ENCODE peak calls at places on chromosomes 3 and 15, in ten cellular contexts. D is A549, K is body of pancreas, Z is lower leg skin, H is uterus, P is Peyer's patch, C is suprapubic skin, Y is adrenal gland, R is ovary, O is upper lobe of left lung. V is an unnamed sample.

GRCh38 chr3:39433642-39434041 is 27.1 kb downstream of the RPSA start:
- DNase-seq in D (no peak), K (no peak), Z (no peak), H (no peak), P (no peak), C (no peak), Y (no peak), R (no peak), O (no peak), V (no peak)

GRCh38 chr15:40438712-40439111 is 2.0 kb upstream of the BAHD1 start:
- DNase-seq in D (no peak), K (peak; percentile 66), Z (no peak), H (no peak), P (no peak), C (no peak), Y (peak; percentile 43), R (peak; percentile 63), O (peak; percentile 64), V (no peak)

GRCh38 chr15:56741541-56741940 is 8.2 kb upstream of the ZNF280D start:
- DNase-seq in D (no peak), K (no peak), Z (no peak), H (no peak), P (no peak), C (no peak), Y (no peak), R (no peak), O (no peak), V (no peak)

GRCh38 chr3:127990461-127990860 is 61.8 kb upstream of the SEC61A1 start:
- DNase-seq in D (no peak), K (no peak), Z (no peak), H (no peak), P (no peak), C (no peak), Y (no peak), R (no peak), O (no peak), V (no peak)

GRCh38 chr15:64810499-64811326 is 14.7 kb downstream of the PIF1 start:
- DNase-seq in D (no peak), K (no peak), Z (no peak), H (no peak), P (no peak), C (no peak), Y (no peak), R (no peak), O (no peak), V (no peak)

GRCh38 chr15:63374686-63375520 is 6.7 kb downstream of the CA12 start:
- DNase-seq in D (no peak), K (no peak), Z (peak; percentile 76), H (no peak), P (no peak), C (no peak), Y (no peak), R (no peak), O (no peak), V (no peak)

GRCh38 chr3:134485620-134486576 is at the start of the genes ANAPC13 and CEP63:
- DNase-seq in D (peak; percentile 87), K (peak; percentile 95), Z (peak; percentile 96), H (peak; percentile 91), P (peak; percentile 96), C (peak; percentile 95), Y (peak; percentile 93), R (peak; percentile 95), O (peak; percentile 96), V (peak; percentile 96)

GRCh38 chr3:177190701-177191100 is 6.6 kb downstream of the TBL1XR1 start:
- DNase-seq in D (no peak), K (no peak), Z (no peak), H (no peak), P (no peak), C (no peak), Y (no peak), R (no peak), O (no peak), V (no peak)

GRCh38 chr15:70376929-70377691 is 279.4 kb upstream of the TLE3 start:
- DNase-seq in D (no peak), K (peak; percentile 59), Z (no peak), H (peak; percentile 66), P (no peak), C (peak; percentile 84), Y (peak; percentile 45), R (peak; percentile 69), O (peak; percentile 81), V (peak; percentile 19)

GRCh38 chr3:69739204-69740102 is at the start of gene MITF:
- DNase-seq in D (peak; percentile 84), K (peak; percentile 88), Z (peak; percentile 92), H (peak; percentile 92), P (peak; percentile 44), C (peak; percentile 95), Y (peak; percentile 95), R (peak; percentile 94), O (peak; percentile 96), V (peak; percentile 92)
- TF ChIP-seq POLR2A in D (peak; percentile 24), K (no peak), Z (no peak), H (peak; percentile 78), P (no peak), C (no peak), Y (peak; percentile 65), R (peak; percentile 72), O (peak; percentile 82), V (peak; percentile 47)

GRCh38 chr3:12835005-12835665 is 6.2 kb downstream of the RPL32 start:
- DNase-seq in D (no peak), K (no peak), Z (no peak), H (no peak), P (no peak), C (no peak), Y (no peak), R (no peak), O (no peak), V (no peak)
- TF ChIP-seq POLR2A in D (no peak), K (no peak), Z (no peak), H (no peak), P (no peak), C (no peak), Y (no peak), R (no peak), O (no peak), V (no peak)

GRCh38 chr15:82530606-82531379 is 9.5 kb downstream of the RPS17 start:
- DNase-seq in D (peak; percentile 80), K (peak; percentile 93), Z (peak; percentile 39), H (peak; percentile 56), P (peak; percentile 77), C (no peak), Y (peak; percentile 63), R (peak; percentile 66), O (peak; percentile 16), V (no peak)
- TF ChIP-seq POLR2A in D (no peak), K (no peak), Z (no peak), H (peak; percentile 9), P (no peak), C (no peak), Y (no peak), R (no peak), O (no peak), V (no peak)

DNA sequence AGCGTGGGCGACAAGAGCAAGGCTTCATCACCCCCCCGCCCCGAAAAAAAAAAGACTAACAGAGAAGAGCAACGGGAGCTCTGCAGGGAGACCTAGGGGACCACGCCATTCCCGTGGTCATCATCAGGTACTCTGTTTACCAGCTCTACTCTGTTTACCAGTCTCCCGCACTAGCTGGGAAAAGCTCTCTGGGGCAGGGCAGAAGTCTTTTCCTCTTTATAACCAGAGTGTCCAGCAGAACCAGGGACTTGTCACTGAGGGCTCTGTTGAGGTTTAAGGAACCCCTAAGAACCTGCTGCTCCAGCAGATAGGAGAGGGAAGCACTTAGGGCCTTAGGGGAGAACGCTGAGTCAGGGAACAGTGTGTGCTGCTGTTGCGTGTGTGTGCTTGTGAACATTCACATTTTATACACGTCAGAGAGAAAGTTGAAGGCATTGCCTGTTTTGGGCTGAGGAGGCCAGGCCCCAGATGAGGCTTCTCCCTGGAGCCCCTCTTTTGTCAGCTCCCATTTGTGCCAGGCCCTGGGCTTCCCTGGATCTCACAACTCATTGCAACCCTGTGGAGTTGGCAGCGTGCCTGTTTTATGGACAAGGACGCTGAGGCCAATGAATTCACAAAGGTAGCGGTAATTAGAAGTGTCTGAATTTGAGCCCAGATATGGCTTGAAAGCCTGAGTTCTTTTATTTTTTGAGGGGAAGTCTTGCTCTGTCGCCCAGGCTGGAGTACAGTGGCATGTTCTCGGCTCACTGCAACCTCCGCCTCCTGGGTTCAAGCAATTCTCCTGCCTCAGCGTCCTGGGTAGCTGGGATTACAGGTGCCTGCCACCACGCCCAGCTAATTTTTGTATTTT is 24.2 kb upstream of the ERICH6 start:
- DNase-seq in D (no peak), K (peak; percentile 25), Z (peak; percentile 66), H (no peak), P (no peak), C (no peak), Y (peak; percentile 72), R (no peak), O (no peak), V (peak; percentile 92)
- TF ChIP-seq POLR2A in D (no peak), K (no peak), Z (no peak), H (no peak), P (no peak), C (no peak), Y (peak; percentile 40), R (no peak), O (peak; percentile 72), V (peak; percentile 82)